ENCODE peak calls at places on chromosomes 16 and 17, in four cellular contexts. T is K562, B is HL-60, G is GM12878. O is an unnamed sample.
A peak's percentile ranks its signal among the peaks of the same experiment; 100 is the strongest.

GRCh38 chr17:40168262-40168832 is 8.9 kb upstream of the RAPGEFL1 start:
- DNase-seq in G (peak; percentile 15), T (peak; percentile 57), B (no peak), O (no peak)

GRCh38 chr16:80309178-80309577 is 231.6 kb upstream of the DYNLRB2 start:
- DNase-seq in B (no peak), G (no peak), T (no peak), O (no peak)

GRCh38 chr16:86414991-86415740 is 95.2 kb upstream of the FOXF1 start:
- DNase-seq in T (no peak), B (no peak), G (no peak), O (no peak)

GRCh38 chr17:58302171-58302918 is 21.6 kb upstream of the MPO start:
- DNase-seq in B (no peak), T (no peak), G (no peak), O (no peak)

GRCh38 chr16:76639685-76640289 is 362.6 kb downstream of the CNTNAP4 start:
- DNase-seq in B (no peak), T (peak; percentile 48), G (no peak), O (no peak)

GRCh38 chr17:80827646-80828643 is 163.7 kb upstream of the CHMP6 start:
- DNase-seq in B (no peak), G (no peak), T (no peak), O (no peak)

GRCh38 chr16:81238296-81239011 is at the start of gene BCO1:
- DNase-seq in B (no peak), T (no peak), G (no peak), O (no peak)

GRCh38 chr16:65064131-65064530 is 57.7 kb downstream of the CDH11 start:
- DNase-seq in B (no peak), T (no peak), G (no peak), O (no peak)

GRCh38 chr17:80352991-80353665 is 61.8 kb upstream of the ENDOV start:
- DNase-seq in B (no peak), T (no peak), G (no peak), O (no peak)

GRCh38 chr16:51949260-51949659 is 597.7 kb downstream of the TOX3 start:
- DNase-seq in B (no peak), T (no peak), G (no peak), O (no peak)

GRCh38 chr17:50426814-50427787 is 1.1 kb downstream of the ACSF2 start:
- DNase-seq in T (peak; percentile 71), B (no peak), G (no peak), O (no peak)

GRCh38 chr17:8051831-8052230 is 13.0 kb downstream of the ALOX15B start:
- DNase-seq in G (no peak), T (no peak), B (no peak), O (no peak)

GRCh38 chr17:55347341-55347740 is 74.3 kb downstream of the MMD start:
- DNase-seq in B (no peak), T (no peak), G (no peak), O (no peak)

GRCh38 chr17:44848257-44848795 is 643 bp downstream of the HIGD1B start:
- DNase-seq in B (no peak), T (no peak), G (no peak), O (no peak)

GRCh38 chr16:54847207-54847606 is 83.5 kb upstream of the IRX5 start:
- DNase-seq in G (no peak), T (no peak), B (no peak), O (no peak)

GRCh38 chr16:57077714-57078113 is 14.7 kb upstream of the CPNE2 start:
- DNase-seq in G (no peak), B (no peak), T (no peak), O (no peak)

GRCh38 chr17:75693500-75694481 is 26.7 kb downstream of the SAP30BP start:
- DNase-seq in B (no peak), G (no peak), T (no peak), O (no peak)

GRCh38 chr17:18362509-18363020 is 785 bp downstream of the SHMT1 start:
- DNase-seq in T (peak; percentile 25), B (no peak), G (no peak), O (no peak)

GRCh38 chr17:78343099-78343432 is 16.8 kb downstream of the SOCS3 start:
- DNase-seq in T (no peak), G (no peak), B (no peak), O (no peak)
- TF ChIP-seq SPI1 in T (no peak), G (no peak), B (no peak), O (no peak)

GRCh38 chr16:84659656-84660300 is 11.5 kb downstream of the KLHL36 start:
- DNase-seq in T (no peak), G (no peak), B (no peak), O (no peak)
- TF ChIP-seq SPI1 in T (no peak), G (no peak), B (no peak), O (no peak)

GRCh38 chr16:4790871-4791270 is 2.7 kb upstream of the SEPTIN12 start:
- DNase-seq in B (no peak), G (no peak), T (no peak), O (no peak)
- TF ChIP-seq SPI1 in B (no peak), G (no peak), T (no peak), O (no peak)

DNA sequence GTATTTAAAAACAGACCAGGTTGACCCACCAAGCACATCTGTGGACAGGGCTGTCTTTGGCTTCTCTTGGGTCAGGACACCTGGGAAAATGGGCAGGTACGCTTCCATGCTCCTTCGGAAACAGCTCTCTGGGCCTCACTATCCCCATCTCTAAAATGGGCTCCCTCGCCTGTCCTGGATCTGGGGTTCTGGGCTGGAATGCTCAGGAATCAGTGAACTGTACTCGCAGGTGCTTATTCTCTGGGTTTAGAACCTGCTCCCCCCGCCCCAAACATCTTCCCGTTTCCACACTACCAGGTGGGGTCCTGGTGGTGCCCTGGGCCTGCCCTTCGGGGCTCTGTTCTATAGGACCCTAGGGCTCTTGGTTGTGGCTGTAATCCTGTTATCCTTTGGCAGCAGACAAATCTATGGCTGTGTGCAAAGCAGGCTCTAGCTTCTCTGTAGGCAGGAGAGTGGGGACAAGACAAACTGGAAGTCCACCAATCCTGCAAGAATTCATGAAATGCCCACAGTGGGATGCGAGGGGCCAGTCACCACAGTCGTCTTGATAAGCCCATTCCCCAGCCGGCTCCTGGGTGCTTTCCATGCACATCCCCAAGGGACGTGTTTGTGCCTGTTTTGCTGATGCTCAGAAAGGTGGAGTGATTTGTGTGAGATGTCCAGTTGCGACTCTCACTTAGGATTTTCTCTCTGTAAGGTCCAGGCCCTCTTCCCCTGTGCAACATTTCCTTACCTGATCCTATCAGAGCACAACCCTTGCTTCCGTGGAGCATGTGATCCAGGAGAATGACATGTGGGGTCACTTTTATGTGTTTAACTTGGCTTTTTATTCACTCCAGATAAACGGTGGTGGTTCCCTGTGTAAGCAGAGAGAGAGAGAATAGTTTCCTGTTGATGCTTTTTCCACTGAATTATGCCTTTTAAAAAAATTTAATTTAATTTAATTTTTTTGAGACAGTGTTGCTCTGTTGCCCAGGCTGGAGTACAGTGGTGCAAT is 37.2 kb downstream of the HAPSTR1 start:
- DNase-seq in T (no peak), G (no peak), B (no peak), O (no peak)
- TF ChIP-seq SPI1 in T (no peak), G (no peak), B (no peak), O (no peak)